ENCODE peak calls at places on chromosomes 16 and 17, in six cellular contexts. E, Q, P, M, I and C are unnamed samples.

GRCh38 chr17:79360196-79360595 is 250.7 kb downstream of the RBFOX3 start:
- DNase-seq in E (no peak), Q (no peak), P (no peak), M (no peak), I (no peak), C (no peak)

GRCh38 chr16:87241135-87241771 is 75.9 kb downstream of the C16orf95 start:
- DNase-seq in E (no peak), Q (no peak), P (no peak), M (no peak), I (no peak), C (no peak)

GRCh38 chr16:88489163-88489721 is 36.2 kb downstream of the ZFPM1 start:
- DNase-seq in E (no peak), Q (no peak), P (no peak), M (no peak), I (no peak), C (no peak)

GRCh38 chr16:11781773-11782172 is 15.3 kb downstream of the ZC3H7A start:
- DNase-seq in E (peak), Q (no peak), P (no peak), M (no peak), I (no peak), C (no peak)

GRCh38 chr16:17445421-17445820 is 25.3 kb downstream of the XYLT1 start:
- DNase-seq in E (no peak), Q (no peak), P (no peak), M (no peak), I (no peak), C (no peak)

GRCh38 chr17:71084219-71084618 is 914.9 kb downstream of the KCNJ2 start:
- DNase-seq in E (no peak), Q (no peak), P (no peak), M (no peak), I (peak), C (peak)

GRCh38 chr16:11117576-11118211 is 138.3 kb downstream of the SOCS1 start:
- DNase-seq in E (no peak), Q (no peak), P (no peak), M (no peak), I (no peak), C (no peak)

GRCh38 chr16:89050868-89051311 is 42.8 kb upstream of the ACSF3 start:
- DNase-seq in E (no peak), Q (no peak), P (no peak), M (no peak), I (no peak), C (no peak)

GRCh38 chr17:4969551-4970231 is 2.1 kb upstream of the SPAG7 start:
- DNase-seq in E (no peak), Q (no peak), P (no peak), M (no peak), I (no peak), C (no peak)

GRCh38 chr17:29628619-29629018 is 5.9 kb upstream of the CORO6 start:
- DNase-seq in E (no peak), Q (no peak), P (no peak), M (no peak), I (no peak), C (no peak)

GRCh38 chr16:88351521-88352101 is 31.1 kb upstream of the ZNF469 start:
- DNase-seq in E (no peak), Q (no peak), P (no peak), M (no peak), I (no peak), C (no peak)

GRCh38 chr17:72644481-72644880 is 448.0 kb downstream of the SLC39A11 start:
- DNase-seq in E (no peak), Q (no peak), P (no peak), M (no peak), I (no peak), C (no peak)

GRCh38 chr16:89922884-89923639 is at the start of gene TUBB3:
- DNase-seq in E (peak), Q (peak), P (peak), M (no peak), I (no peak), C (peak)

GRCh38 chr17:71111945-71112344 is 942.6 kb downstream of the KCNJ2 start:
- DNase-seq in E (no peak), Q (no peak), P (no peak), M (no peak), I (no peak), C (no peak)

GRCh38 chr16:9072806-9073341 is 18.6 kb upstream of the HAPSTR1 start:
- DNase-seq in E (no peak), Q (no peak), P (no peak), M (no peak), I (no peak), C (no peak)

GRCh38 chr17:68384941-68385340 is 72.4 kb downstream of the WIPI1 start:
- DNase-seq in E (no peak), Q (no peak), P (no peak), M (no peak), I (no peak), C (no peak)

GRCh38 chr16:87463722-87464690 is 28.8 kb downstream of the ZCCHC14 start:
- DNase-seq in E (peak), Q (no peak), P (peak), M (no peak), I (no peak), C (no peak)

GRCh38 chr17:62653831-62654829 is 26.7 kb downstream of the MRC2 start:
- DNase-seq in E (no peak), Q (no peak), P (no peak), M (no peak), I (no peak), C (peak)

GRCh38 chr16:51391798-51392511 is 240.9 kb upstream of the SALL1 start:
- DNase-seq in E (no peak), Q (no peak), P (no peak), M (no peak), I (peak), C (peak)

GRCh38 chr17:39104046-39104445 is 47.4 kb downstream of the PLXDC1 start:
- DNase-seq in E (no peak), Q (no peak), P (no peak), M (no peak), I (no peak), C (no peak)

GRCh38 chr17:81373536-81374160 is 21.6 kb upstream of the BAHCC1 start:
- DNase-seq in E (no peak), Q (no peak), P (no peak), M (no peak), I (no peak), C (no peak)

GRCh38 chr17:21089145-21089544 is 37.6 kb upstream of the DHRS7B start:
- DNase-seq in E (peak), Q (no peak), P (no peak), M (no peak), I (no peak), C (no peak)

GRCh38 chr16:11208916-11209665 is 46.9 kb downstream of the SOCS1 start:
- DNase-seq in E (no peak), Q (no peak), P (no peak), M (no peak), I (no peak), C (no peak)

GRCh38 chr17:40448639-40449261 is 5.5 kb downstream of the IGFBP4 start:
- DNase-seq in E (peak), Q (no peak), P (no peak), M (no peak), I (no peak), C (no peak)

GRCh38 chr16:67436640-67437193 is 5.8 kb downstream of the HSD11B2 start:
- DNase-seq in E (no peak), Q (no peak), P (no peak), M (no peak), I (no peak), C (no peak)

GRCh38 chr17:44396946-44397345 is 7.5 kb upstream of the ITGA2B start:
- DNase-seq in E (no peak), Q (no peak), P (no peak), M (no peak), I (no peak), C (no peak)

GRCh38 chr17:5769936-5770335 is 185.6 kb upstream of the NLRP1 start:
- DNase-seq in E (peak), Q (no peak), P (no peak), M (no peak), I (peak), C (peak)

GRCh38 chr17:14068542-14069250 is 608 bp upstream of the COX10 start:
- DNase-seq in E (peak), Q (no peak), P (no peak), M (no peak), I (no peak), C (no peak)

GRCh38 chr17:19460695-19461094 is 49.7 kb downstream of the RNF112 start:
- DNase-seq in E (no peak), Q (no peak), P (no peak), M (no peak), I (no peak), C (no peak)

GRCh38 chr17:77097772-77098171 is 43.0 kb upstream of the SEC14L1 start:
- DNase-seq in E (no peak), Q (no peak), P (no peak), M (no peak), I (no peak), C (no peak)